ENCODE peak calls at places on chromosomes 11 and 22, in seven cellular contexts. One of them, this sample, is unnamed.

GRCh38 chr11:111665779-111666178 is 63.5 kb downstream of the SIK2 start:
- DNase-seq in endothelial cell of umbilical vein: peak
- DNase-seq in stomach: no peak
- DNase-seq in transverse colon: no peak
- DNase-seq in HCT116: no peak
- DNase-seq in tibial nerve: no peak
- DNase-seq in heart left ventricle: no peak
- DNase-seq in this sample: no peak

GRCh38 chr22:20796731-20797130 is 22.8 kb downstream of the SERPIND1 start:
- DNase-seq in HCT116: no peak
- DNase-seq in endothelial cell of umbilical vein: no peak
- DNase-seq in transverse colon: no peak
- DNase-seq in heart left ventricle: no peak
- DNase-seq in stomach: no peak
- DNase-seq in tibial nerve: no peak
- DNase-seq in this sample: no peak

GRCh38 chr11:4881860-4882500 is at the start of gene OR51T1:
- DNase-seq in endothelial cell of umbilical vein: no peak
- DNase-seq in stomach: no peak
- DNase-seq in HCT116: no peak
- DNase-seq in heart left ventricle: no peak
- DNase-seq in tibial nerve: no peak
- DNase-seq in transverse colon: no peak
- DNase-seq in this sample: no peak

GRCh38 chr22:40400173-40400572 is 29.8 kb downstream of the SGSM3 start:
- DNase-seq in endothelial cell of umbilical vein: no peak
- DNase-seq in stomach: peak
- DNase-seq in heart left ventricle: no peak
- DNase-seq in tibial nerve: no peak
- DNase-seq in HCT116: no peak
- DNase-seq in transverse colon: peak
- DNase-seq in this sample: no peak

GRCh38 chr11:75011357-75011756 is 22.6 kb downstream of the NEU3 start:
- DNase-seq in stomach: no peak
- DNase-seq in tibial nerve: no peak
- DNase-seq in endothelial cell of umbilical vein: no peak
- DNase-seq in heart left ventricle: no peak
- DNase-seq in transverse colon: no peak
- DNase-seq in HCT116: no peak
- DNase-seq in this sample: no peak

GRCh38 chr11:72753341-72754148 is 1.3 kb upstream of the ARAP1 start:
- DNase-seq in transverse colon: no peak
- DNase-seq in stomach: no peak
- DNase-seq in endothelial cell of umbilical vein: no peak
- DNase-seq in tibial nerve: no peak
- DNase-seq in heart left ventricle: no peak
- DNase-seq in HCT116: no peak
- DNase-seq in this sample: no peak

GRCh38 chr11:85682330-85683305 is 3.4 kb downstream of the CCDC89 start:
- DNase-seq in tibial nerve: peak
- DNase-seq in HCT116: no peak
- DNase-seq in heart left ventricle: peak
- DNase-seq in stomach: peak
- DNase-seq in endothelial cell of umbilical vein: peak
- DNase-seq in transverse colon: peak
- DNase-seq in this sample: no peak

GRCh38 chr11:113874096-113874919 is 1.1 kb downstream of the USP28 start:
- DNase-seq in tibial nerve: no peak
- DNase-seq in transverse colon: no peak
- DNase-seq in heart left ventricle: no peak
- DNase-seq in endothelial cell of umbilical vein: no peak
- DNase-seq in HCT116: no peak
- DNase-seq in stomach: no peak
- DNase-seq in this sample: no peak

GRCh38 chr11:31764186-31764730 is 46.9 kb downstream of the PAX6 start:
- DNase-seq in HCT116: no peak
- DNase-seq in tibial nerve: no peak
- DNase-seq in stomach: no peak
- DNase-seq in endothelial cell of umbilical vein: no peak
- DNase-seq in transverse colon: no peak
- DNase-seq in heart left ventricle: no peak
- DNase-seq in this sample: no peak

GRCh38 chr22:38850399-38850798 is 6.6 kb upstream of the NPTXR start:
- DNase-seq in transverse colon: no peak
- DNase-seq in endothelial cell of umbilical vein: no peak
- DNase-seq in tibial nerve: no peak
- DNase-seq in stomach: no peak
- DNase-seq in HCT116: no peak
- DNase-seq in heart left ventricle: no peak
- DNase-seq in this sample: no peak

GRCh38 chr22:48490513-48491411 is 1336.9 kb downstream of the BRD1 start:
- DNase-seq in endothelial cell of umbilical vein: no peak
- DNase-seq in tibial nerve: no peak
- DNase-seq in HCT116: no peak
- DNase-seq in transverse colon: no peak
- DNase-seq in stomach: peak
- DNase-seq in heart left ventricle: peak
- DNase-seq in this sample: no peak

GRCh38 chr11:1338201-1339065 is 29.0 kb upstream of the TOLLIP start:
- DNase-seq in HCT116: no peak
- DNase-seq in tibial nerve: no peak
- DNase-seq in stomach: no peak
- DNase-seq in heart left ventricle: no peak
- DNase-seq in endothelial cell of umbilical vein: no peak
- DNase-seq in transverse colon: no peak
- DNase-seq in this sample: no peak

GRCh38 chr11:111441443-111441842 is 62.4 kb upstream of the POU2AF1 start:
- DNase-seq in HCT116: no peak
- DNase-seq in stomach: no peak
- DNase-seq in transverse colon: no peak
- DNase-seq in endothelial cell of umbilical vein: no peak
- DNase-seq in tibial nerve: no peak
- DNase-seq in heart left ventricle: no peak
- DNase-seq in this sample: no peak

GRCh38 chr11:68212421-68213134 is 518 bp downstream of the KMT5B start:
- DNase-seq in HCT116: peak
- DNase-seq in heart left ventricle: peak
- DNase-seq in stomach: peak
- DNase-seq in transverse colon: peak
- DNase-seq in tibial nerve: peak
- DNase-seq in endothelial cell of umbilical vein: peak
- DNase-seq in this sample: peak

GRCh38 chr11:27619936-27620335 is 80.3 kb downstream of the BDNF start:
- DNase-seq in stomach: no peak
- DNase-seq in tibial nerve: no peak
- DNase-seq in transverse colon: no peak
- DNase-seq in HCT116: no peak
- DNase-seq in heart left ventricle: no peak
- DNase-seq in endothelial cell of umbilical vein: no peak
- DNase-seq in this sample: no peak

GRCh38 chr11:20658135-20658534 is 11.3 kb upstream of the NELL1 start:
- DNase-seq in heart left ventricle: no peak
- DNase-seq in stomach: no peak
- DNase-seq in transverse colon: no peak
- DNase-seq in HCT116: no peak
- DNase-seq in tibial nerve: no peak
- DNase-seq in endothelial cell of umbilical vein: no peak
- DNase-seq in this sample: no peak

GRCh38 chr11:108512706-108513105 is 14.5 kb upstream of the POGLUT3 start:
- DNase-seq in stomach: no peak
- DNase-seq in HCT116: no peak
- DNase-seq in tibial nerve: no peak
- DNase-seq in transverse colon: no peak
- DNase-seq in endothelial cell of umbilical vein: no peak
- DNase-seq in heart left ventricle: no peak
- DNase-seq in this sample: no peak

GRCh38 chr11:131561486-131561885 is 191.1 kb downstream of the NTM start:
- DNase-seq in heart left ventricle: no peak
- DNase-seq in HCT116: no peak
- DNase-seq in transverse colon: no peak
- DNase-seq in tibial nerve: no peak
- DNase-seq in endothelial cell of umbilical vein: no peak
- DNase-seq in stomach: no peak
- DNase-seq in this sample: no peak

DNA sequence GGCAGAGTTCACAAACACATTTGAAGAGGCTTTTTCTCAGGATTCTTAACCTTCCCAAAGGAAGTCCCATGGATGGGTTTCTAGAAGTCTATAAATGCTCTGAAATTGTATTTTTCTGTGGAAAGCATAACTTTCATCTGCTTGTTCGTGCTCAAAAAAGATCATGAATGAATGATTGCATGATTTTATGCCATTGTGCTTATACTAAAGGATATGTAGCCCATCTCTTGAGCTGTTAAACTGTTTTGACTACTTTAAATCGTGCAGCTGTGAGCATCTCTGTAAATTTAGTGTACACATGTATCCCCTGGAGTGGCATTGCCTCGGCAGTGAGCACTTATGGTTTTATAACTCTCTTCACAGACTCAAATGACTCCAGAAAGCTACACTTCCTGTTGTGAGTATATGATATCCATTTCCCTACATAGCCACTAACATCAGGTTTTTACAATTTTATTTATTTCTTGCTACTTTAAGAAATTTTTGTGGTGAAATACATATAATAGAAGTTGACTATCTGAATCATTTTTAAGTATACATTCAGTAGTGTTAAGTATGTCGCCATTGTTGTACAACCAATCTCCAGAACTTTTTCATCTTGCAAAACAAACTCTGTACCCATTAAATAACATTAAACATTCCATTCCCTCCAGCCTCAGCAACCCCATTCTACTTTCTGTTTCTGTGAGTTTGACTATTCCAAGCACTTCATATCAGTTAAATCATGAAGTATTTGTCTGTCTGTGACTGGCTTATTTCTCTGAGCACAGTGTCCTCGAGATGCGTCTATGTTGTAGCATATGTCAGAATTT is 8.0 kb downstream of the NEAT1 start:
- DNase-seq in heart left ventricle: no peak
- DNase-seq in HCT116: no peak
- DNase-seq in stomach: peak
- DNase-seq in endothelial cell of umbilical vein: peak
- DNase-seq in tibial nerve: no peak
- DNase-seq in transverse colon: peak
- DNase-seq in this sample: no peak
- TF ChIP-seq POLR2A in heart left ventricle: no peak
- TF ChIP-seq POLR2A in HCT116: peak
- TF ChIP-seq POLR2A in stomach: peak
- TF ChIP-seq POLR2A in endothelial cell of umbilical vein: no peak
- TF ChIP-seq POLR2A in tibial nerve: no peak
- TF ChIP-seq POLR2A in transverse colon: peak
- TF ChIP-seq POLR2A in this sample: no peak

DNA sequence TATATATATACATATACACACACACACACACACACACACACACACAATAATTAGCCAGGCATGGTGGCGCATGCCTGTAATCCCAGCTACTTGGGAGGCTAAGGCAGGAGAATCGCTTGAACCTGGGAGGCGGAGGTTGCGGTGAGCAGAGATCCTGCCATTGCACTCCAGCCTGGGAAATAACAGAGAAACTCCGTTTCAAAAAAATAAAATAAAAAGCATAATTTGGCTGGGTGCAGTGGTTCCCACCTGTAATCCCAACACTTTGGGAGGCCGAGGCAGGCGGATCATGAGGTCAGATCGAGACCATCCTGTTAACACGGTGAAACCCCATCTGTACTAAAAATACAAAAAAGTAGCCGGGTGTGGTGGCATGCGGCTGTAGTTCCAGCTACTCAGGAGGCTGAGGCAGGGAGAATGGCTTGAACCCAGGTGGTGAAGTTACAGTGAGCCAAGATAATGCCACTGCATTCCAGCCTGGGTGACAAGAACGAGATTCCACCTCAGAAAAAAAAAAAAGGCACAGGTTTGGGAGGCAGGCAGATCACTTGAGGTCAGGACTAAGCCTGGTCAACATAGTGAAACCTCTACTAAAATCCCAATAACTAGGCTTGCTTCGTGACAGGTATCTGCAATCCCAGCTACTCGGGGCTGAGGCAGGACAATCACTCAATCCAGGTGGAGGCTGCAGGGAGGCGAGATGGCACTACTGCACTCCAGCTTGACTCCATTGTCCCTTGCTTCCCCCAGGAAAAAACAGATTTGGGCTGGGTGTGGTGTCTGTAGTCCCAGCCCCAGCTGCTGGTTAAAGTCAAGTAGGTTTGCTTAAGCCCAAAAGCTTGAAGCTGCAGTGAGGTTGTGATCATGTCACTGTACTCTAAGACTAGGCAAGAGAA is 11.8 kb upstream of the WDR74 start:
- DNase-seq in HCT116: peak
- DNase-seq in endothelial cell of umbilical vein: no peak
- DNase-seq in transverse colon: no peak
- DNase-seq in tibial nerve: no peak
- DNase-seq in heart left ventricle: no peak
- DNase-seq in stomach: no peak
- DNase-seq in this sample: no peak
- TF ChIP-seq POLR2A in HCT116: peak
- TF ChIP-seq POLR2A in endothelial cell of umbilical vein: peak
- TF ChIP-seq POLR2A in transverse colon: no peak
- TF ChIP-seq POLR2A in tibial nerve: no peak
- TF ChIP-seq POLR2A in heart left ventricle: no peak
- TF ChIP-seq POLR2A in stomach: no peak
- TF ChIP-seq POLR2A in this sample: peak

GRCh38 chr11:45181595-45182550 is 35.4 kb downstream of the PRDM11 start:
- DNase-seq in tibial nerve: no peak
- DNase-seq in heart left ventricle: no peak
- DNase-seq in HCT116: no peak
- DNase-seq in endothelial cell of umbilical vein: peak
- DNase-seq in stomach: no peak
- DNase-seq in transverse colon: no peak
- DNase-seq in this sample: no peak

GRCh38 chr11:45179686-45180085 is 33.2 kb downstream of the PRDM11 start:
- DNase-seq in heart left ventricle: no peak
- DNase-seq in endothelial cell of umbilical vein: no peak
- DNase-seq in tibial nerve: no peak
- DNase-seq in stomach: no peak
- DNase-seq in transverse colon: no peak
- DNase-seq in HCT116: no peak
- DNase-seq in this sample: no peak

GRCh38 chr11:45182902-45183301 is 36.5 kb downstream of the PRDM11 start:
- DNase-seq in HCT116: peak
- DNase-seq in transverse colon: peak
- DNase-seq in heart left ventricle: no peak
- DNase-seq in tibial nerve: no peak
- DNase-seq in stomach: peak
- DNase-seq in endothelial cell of umbilical vein: peak
- DNase-seq in this sample: peak

GRCh38 chr11:45180158-45180887 is 33.9 kb downstream of the PRDM11 start:
- DNase-seq in stomach: peak
- DNase-seq in endothelial cell of umbilical vein: peak
- DNase-seq in HCT116: peak
- DNase-seq in transverse colon: peak
- DNase-seq in heart left ventricle: peak
- DNase-seq in tibial nerve: no peak
- DNase-seq in this sample: peak

GRCh38 chr11:45180888-45181594 is 34.6 kb downstream of the PRDM11 start:
- DNase-seq in tibial nerve: peak
- DNase-seq in stomach: peak
- DNase-seq in HCT116: peak
- DNase-seq in heart left ventricle: peak
- DNase-seq in endothelial cell of umbilical vein: peak
- DNase-seq in transverse colon: peak
- DNase-seq in this sample: peak
- TF ChIP-seq POLR2A in tibial nerve: peak
- TF ChIP-seq POLR2A in stomach: no peak
- TF ChIP-seq POLR2A in HCT116: peak
- TF ChIP-seq POLR2A in heart left ventricle: no peak
- TF ChIP-seq POLR2A in endothelial cell of umbilical vein: peak
- TF ChIP-seq POLR2A in transverse colon: peak
- TF ChIP-seq POLR2A in this sample: peak

GRCh38 chr22:23042179-23042578 is 28.1 kb upstream of the GNAZ start:
- DNase-seq in HCT116: no peak
- DNase-seq in transverse colon: no peak
- DNase-seq in tibial nerve: no peak
- DNase-seq in endothelial cell of umbilical vein: no peak
- DNase-seq in heart left ventricle: no peak
- DNase-seq in stomach: no peak
- DNase-seq in this sample: no peak
- TF ChIP-seq POLR2A in HCT116: no peak
- TF ChIP-seq POLR2A in transverse colon: no peak
- TF ChIP-seq POLR2A in tibial nerve: no peak
- TF ChIP-seq POLR2A in endothelial cell of umbilical vein: no peak
- TF ChIP-seq POLR2A in heart left ventricle: no peak
- TF ChIP-seq POLR2A in stomach: no peak
- TF ChIP-seq POLR2A in this sample: no peak

This sample was measured in H54.